ENCODE peak calls at places on chromosomes 5 and 9, in four cellular contexts. X is H1, Y is A549, J is IMR-90. V is an unnamed sample.

GRCh38 chr5:12323637-12324229 is 419.5 kb upstream of the CTNND2 start:
- DNase-seq in Y (no peak), J (no peak), X (peak; percentile 95), V (no peak)

GRCh38 chr9:124947727-124948391 is 7.0 kb upstream of the GOLGA1 start:
- DNase-seq in Y (no peak), X (no peak), J (no peak), V (no peak)

GRCh38 chr9:14942037-14942436 is 31.8 kb upstream of the FREM1 start:
- DNase-seq in Y (no peak), X (no peak), J (no peak), V (no peak)

GRCh38 chr5:167565555-167565954 is 725.9 kb upstream of the WWC1 start:
- DNase-seq in Y (peak; percentile 18), X (no peak), J (peak; percentile 20), V (no peak)

GRCh38 chr5:177454397-177455035 is 7.9 kb downstream of the PRR7 start:
- DNase-seq in Y (peak; percentile 99), X (no peak), J (peak; percentile 80), V (peak; percentile 92)

GRCh38 chr5:14199902-14200301 is 56.8 kb downstream of the TRIO start:
- DNase-seq in J (no peak), X (no peak), Y (no peak), V (no peak)

GRCh38 chr5:6869677-6870076 is 156.4 kb downstream of the TENT4A start:
- DNase-seq in J (no peak), X (no peak), Y (no peak), V (no peak)

GRCh38 chr5:63553069-63553468 is 409.2 kb downstream of the HTR1A start:
- DNase-seq in Y (no peak), X (no peak), J (no peak), V (no peak)

GRCh38 chr5:179832039-179832745 is 11.5 kb downstream of the SQSTM1 start:
- DNase-seq in Y (no peak), J (no peak), X (no peak), V (no peak)

GRCh38 chr9:4592886-4593285 is 69.2 kb upstream of the PLPP6 start:
- DNase-seq in X (no peak), J (no peak), Y (no peak), V (no peak)

GRCh38 chr9:130073373-130073772 is 19.7 kb downstream of the GPR107 start:
- DNase-seq in X (no peak), Y (no peak), J (peak; percentile 67), V (no peak)

GRCh38 chr5:140632366-140633080 is 452 bp downstream of the CD14 start:
- DNase-seq in X (no peak), Y (no peak), J (peak; percentile 54), V (no peak)

GRCh38 chr9:121455527-121456239 is 44.0 kb downstream of the GGTA1 start:
- DNase-seq in J (no peak), X (no peak), Y (no peak), V (peak; percentile 20)

GRCh38 chr9:100720922-100721321 is 143.0 kb downstream of the CAVIN4 start:
- DNase-seq in J (peak; percentile 43), Y (no peak), X (no peak), V (no peak)

GRCh38 chr5:145681216-145681615 is 153.9 kb downstream of the PRELID2 start:
- DNase-seq in J (no peak), X (no peak), Y (no peak), V (no peak)

GRCh38 chr5:132243366-132243977 is 14.0 kb upstream of the PDLIM4 start:
- DNase-seq in X (no peak), J (no peak), Y (no peak), V (no peak)

GRCh38 chr9:87601175-87601574 is 103.5 kb downstream of the DAPK1 start:
- DNase-seq in Y (no peak), X (peak; percentile 5), J (no peak), V (no peak)

GRCh38 chr9:130304141-130304540 is 38.6 kb downstream of the HMCN2 start:
- DNase-seq in J (no peak), X (no peak), Y (no peak), V (no peak)

GRCh38 chr5:156950716-156951115 is 12.3 kb downstream of the TIMD4 start:
- DNase-seq in J (no peak), X (no peak), Y (no peak), V (no peak)

GRCh38 chr5:12526113-12526512 is 621.9 kb upstream of the CTNND2 start:
- DNase-seq in X (no peak), J (no peak), Y (no peak), V (no peak)

GRCh38 chr5:161165998-161166660 is 314.1 kb upstream of the ATP10B start:
- DNase-seq in J (no peak), X (no peak), Y (no peak), V (no peak)

GRCh38 chr9:132586830-132587483 is 4.6 kb downstream of the BARHL1 start:
- DNase-seq in J (no peak), Y (no peak), X (no peak), V (no peak)

GRCh38 chr9:37623267-37623666 is 27.5 kb upstream of the FRMPD1 start:
- DNase-seq in J (no peak), Y (no peak), X (no peak), V (no peak)
- TF ChIP-seq RFX5 in J (no peak), Y (no peak), X (no peak), V (no peak)

DNA sequence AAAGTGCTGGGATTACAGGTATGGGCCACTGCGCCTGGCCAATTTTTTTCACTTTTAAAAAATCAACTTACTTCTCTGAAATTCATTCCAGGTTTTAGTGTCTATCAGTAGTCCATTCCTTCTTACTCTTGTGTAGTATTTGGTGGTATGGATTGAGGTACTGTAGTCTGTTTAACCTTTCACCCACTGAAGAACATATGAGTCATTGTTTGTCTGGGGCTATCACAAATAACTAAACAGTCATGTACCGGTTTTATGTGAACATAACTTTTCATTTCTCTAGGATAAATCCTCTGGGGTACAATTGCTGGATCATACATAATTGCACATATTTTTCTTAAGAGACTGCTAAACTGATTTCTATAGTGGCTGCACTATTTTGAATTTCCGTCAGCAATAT is 1188.0 kb upstream of the CDH9 start:
- DNase-seq in J (no peak), X (no peak), Y (no peak), V (no peak)
- TF ChIP-seq RFX5 in J (no peak), X (no peak), Y (no peak), V (no peak)

GRCh38 chr5:93675458-93676450 is 65.6 kb downstream of the POU5F2 start:
- DNase-seq in Y (no peak), J (peak; percentile 49), X (no peak), V (no peak)

GRCh38 chr5:93676707-93677106 is 64.7 kb downstream of the POU5F2 start:
- DNase-seq in Y (no peak), X (no peak), J (no peak), V (no peak)

GRCh38 chr5:93677344-93678021 is 63.9 kb downstream of the POU5F2 start:
- DNase-seq in Y (no peak), J (peak; percentile 95), X (peak; percentile 13), V (no peak)

DNA sequence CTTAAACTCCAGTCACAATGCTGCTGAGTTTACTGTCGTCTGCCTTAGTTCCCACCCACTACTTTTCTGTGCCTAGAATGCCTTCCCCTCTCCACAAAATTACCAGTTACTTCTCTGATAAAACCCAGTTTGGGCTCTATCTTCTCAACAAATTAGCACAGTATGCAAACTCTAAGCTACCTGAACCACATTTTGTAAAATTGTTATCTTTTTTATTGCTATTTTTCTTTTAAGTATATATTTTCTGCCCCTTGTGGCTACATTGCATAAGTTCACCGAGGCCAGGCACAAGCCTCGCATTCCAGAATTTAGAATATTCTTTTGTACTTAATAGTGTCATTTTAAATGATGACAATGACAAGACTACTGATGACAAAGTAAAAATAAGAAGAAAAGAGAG is 60.0 kb downstream of the POU5F2 start:
- DNase-seq in J (no peak), X (no peak), Y (no peak), V (no peak)
- TF ChIP-seq RFX5 in J (no peak), X (no peak), Y (no peak), V (no peak)

DNA sequence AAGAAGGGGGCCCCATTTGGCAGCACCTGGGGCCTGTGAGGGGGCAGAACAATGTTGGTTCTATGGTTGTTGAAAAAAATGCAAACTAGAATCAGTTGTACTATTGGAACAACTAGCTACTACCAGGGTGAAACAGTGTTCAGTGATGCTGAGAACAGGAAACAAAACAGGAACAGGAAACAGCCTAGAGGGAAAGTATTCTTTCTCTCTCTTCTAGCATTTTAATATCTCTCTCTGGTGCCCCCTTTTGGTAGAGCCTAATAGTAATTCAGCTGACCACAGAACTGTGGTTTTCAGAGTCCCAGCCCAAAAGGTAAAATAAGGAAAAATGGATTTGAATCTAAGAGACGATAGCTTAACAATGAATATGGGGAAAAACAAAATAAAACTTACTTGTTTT is 138.0 kb upstream of the KCNN2 start:
- DNase-seq in J (no peak), X (no peak), Y (no peak), V (no peak)
- TF ChIP-seq RFX5 in J (no peak), X (no peak), Y (no peak), V (no peak)

GRCh38 chr9:75889977-75890540 is 414 bp upstream of the PCSK5 start:
- DNase-seq in X (no peak), Y (peak; percentile 44), J (peak; percentile 63), V (no peak)

GRCh38 chr9:75880556-75880955 is 9.9 kb upstream of the PCSK5 start:
- DNase-seq in X (no peak), J (no peak), Y (no peak), V (no peak)

GRCh38 chr9:75890541-75891276 is at the start of gene PCSK5:
- DNase-seq in X (peak; percentile 77), Y (peak; percentile 77), J (peak; percentile 89), V (peak; percentile 47)

GRCh38 chr9:75889577-75889976 is 896 bp upstream of the PCSK5 start:
- DNase-seq in Y (no peak), J (no peak), X (no peak), V (no peak)

GRCh38 chr9:75885652-75886051 is 4.8 kb upstream of the PCSK5 start:
- DNase-seq in J (no peak), Y (no peak), X (no peak), V (no peak)
- TF ChIP-seq RFX5 in J (no peak), Y (no peak), X (no peak), V (no peak)

DNA sequence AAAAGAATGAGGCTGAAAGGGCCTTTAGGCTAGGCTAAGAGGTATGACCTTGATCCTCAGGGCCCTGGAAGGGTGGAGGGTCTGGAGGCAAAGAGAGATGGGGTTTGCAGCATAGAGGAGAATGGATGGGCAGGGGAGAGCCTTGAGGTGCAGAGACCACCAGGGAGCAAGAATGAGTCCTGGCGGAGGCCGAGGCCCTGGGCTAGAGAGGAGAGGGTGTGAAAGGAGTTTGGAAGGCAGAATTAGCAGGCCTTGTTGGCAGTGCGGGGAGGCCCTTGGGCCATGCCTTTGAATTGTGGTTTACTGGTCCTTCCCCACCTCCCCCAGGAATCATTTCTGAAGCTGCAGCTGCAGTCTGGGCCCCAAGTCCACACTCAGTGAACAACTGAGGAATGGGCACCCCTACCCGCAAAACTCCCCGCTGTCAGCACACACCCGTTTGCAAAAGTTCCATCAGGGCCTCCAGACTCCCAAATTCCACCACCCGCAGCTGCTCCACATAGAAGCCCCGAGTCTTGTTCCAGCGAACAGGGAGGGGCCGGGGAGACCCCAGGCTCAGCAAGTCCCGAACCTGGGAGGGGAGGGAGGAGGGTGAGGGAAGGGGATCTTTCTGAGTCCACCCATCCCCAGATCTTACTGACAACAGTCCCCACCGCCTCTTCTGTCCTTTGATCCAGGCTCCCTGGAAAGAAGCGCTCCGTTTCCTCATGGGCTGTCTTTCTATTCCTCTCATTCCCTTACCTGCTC is 2.1 kb downstream of the KIF12 start:
- DNase-seq in Y (no peak), X (no peak), J (no peak), V (no peak)
- TF ChIP-seq RFX5 in Y (no peak), X (no peak), J (no peak), V (no peak)

V was measured in K562.